ENCODE peak calls at places on chromosomes 12 and 14, in ten cellular contexts. S is heart left ventricle, K is endothelial cell, C is fibroblast of the aortic adventitia, A is GM12865, B is cardiac fibroblast, X is AG09319, L is progenitor cell of endocrine pancreas, M is dorsolateral prefrontal cortex, J is A549. R is an unnamed sample.

GRCh38 chr14:98510392-98510791 is 761.6 kb downstream of the BCL11B start:
- DNase-seq in S (no peak), K (no peak), C (no peak), A (peak), B (no peak), X (no peak), L (no peak), M (no peak), J (no peak), R (no peak)

GRCh38 chr12:104420868-104421267 is 35.9 kb upstream of the CHST11 start:
- DNase-seq in S (no peak), K (no peak), C (no peak), A (peak), B (no peak), X (no peak), L (no peak), M (no peak), J (no peak), R (no peak)

GRCh38 chr12:109736552-109737108 is 23.0 kb downstream of the FAM222A start:
- DNase-seq in S (peak), K (peak), C (peak), A (no peak), B (peak), X (no peak), L (peak), M (no peak), J (no peak), R (no peak)

GRCh38 chr12:67774983-67775587 is 126.5 kb downstream of the DYRK2 start:
- DNase-seq in S (no peak), K (no peak), C (no peak), A (no peak), B (no peak), X (no peak), L (no peak), M (no peak), J (no peak), R (no peak)

GRCh38 chr12:49260165-49260564 is 4.7 kb upstream of the TUBA1C start:
- DNase-seq in S (no peak), K (no peak), C (peak), A (no peak), B (peak), X (peak), L (no peak), M (no peak), J (no peak), R (no peak)

GRCh38 chr12:132275110-132275531 is 54.3 kb downstream of the GALNT9 start:
- DNase-seq in S (no peak), K (peak), C (peak), A (no peak), B (peak), X (no peak), L (no peak), M (peak), J (peak), R (no peak)

GRCh38 chr14:101500061-101500460 is 61.2 kb upstream of the DIO3 start:
- DNase-seq in S (no peak), K (no peak), C (no peak), A (no peak), B (no peak), X (no peak), L (no peak), M (no peak), J (no peak), R (no peak)

GRCh38 chr12:122097641-122098364 is 19.2 kb downstream of the MLXIP start:
- DNase-seq in S (peak), K (peak), C (peak), A (no peak), B (peak), X (no peak), L (peak), M (no peak), J (peak), R (no peak)

GRCh38 chr12:123242083-123242904 is 9.1 kb downstream of the MTRFR start:
- DNase-seq in S (no peak), K (no peak), C (peak), A (no peak), B (no peak), X (no peak), L (no peak), M (no peak), J (no peak), R (no peak)

GRCh38 chr12:12803186-12803585 is 10.0 kb upstream of the DDX47 start:
- DNase-seq in S (peak), K (no peak), C (peak), A (peak), B (peak), X (peak), L (no peak), M (no peak), J (peak), R (no peak)

DNA sequence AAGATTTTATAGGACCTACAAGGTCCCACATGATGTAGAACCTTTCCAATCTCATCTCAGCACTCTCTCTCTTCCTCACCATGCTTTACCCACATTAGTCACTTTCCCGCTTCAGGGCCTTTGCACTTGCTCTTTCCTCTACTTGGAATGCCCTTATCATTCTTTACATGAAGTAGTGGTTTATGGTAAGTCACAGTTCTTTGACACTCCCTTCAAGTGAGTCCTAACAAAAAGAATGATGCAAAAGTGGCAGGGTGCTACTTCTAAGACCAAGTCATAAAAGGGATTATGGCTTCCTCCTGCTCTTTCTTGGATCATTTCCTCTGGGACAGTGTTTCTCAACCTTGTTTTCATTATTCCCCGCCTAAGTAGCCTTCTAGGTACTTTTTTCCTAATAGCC is 13.1 kb downstream of the TMBIM4 start:
- DNase-seq in S (no peak), K (no peak), C (peak), A (no peak), B (peak), X (no peak), L (no peak), M (no peak), J (no peak), R (no peak)
- TF ChIP-seq CTCF in S (no peak), K (no peak), C (no peak), A (no peak), B (no peak), X (no peak), L (no peak), M (no peak), J (no peak), R (no peak)

GRCh38 chr14:74568380-74568649 is 43.7 kb downstream of the LTBP2 start:
- DNase-seq in S (no peak), K (no peak), C (no peak), A (no peak), B (no peak), X (no peak), L (no peak), M (no peak), J (no peak), R (no peak)

GRCh38 chr14:74567646-74568379 is 44.2 kb downstream of the LTBP2 start:
- DNase-seq in S (no peak), K (no peak), C (no peak), A (no peak), B (no peak), X (no peak), L (no peak), M (no peak), J (no peak), R (no peak)

GRCh38 chr14:74568896-74569295 is 43.1 kb downstream of the LTBP2 start:
- DNase-seq in S (no peak), K (no peak), C (peak), A (no peak), B (peak), X (no peak), L (no peak), M (no peak), J (no peak), R (no peak)

GRCh38 chr14:74567219-74567618 is 44.8 kb downstream of the LTBP2 start:
- DNase-seq in S (no peak), K (no peak), C (no peak), A (no peak), B (no peak), X (no peak), L (no peak), M (no peak), J (no peak), R (no peak)

DNA sequence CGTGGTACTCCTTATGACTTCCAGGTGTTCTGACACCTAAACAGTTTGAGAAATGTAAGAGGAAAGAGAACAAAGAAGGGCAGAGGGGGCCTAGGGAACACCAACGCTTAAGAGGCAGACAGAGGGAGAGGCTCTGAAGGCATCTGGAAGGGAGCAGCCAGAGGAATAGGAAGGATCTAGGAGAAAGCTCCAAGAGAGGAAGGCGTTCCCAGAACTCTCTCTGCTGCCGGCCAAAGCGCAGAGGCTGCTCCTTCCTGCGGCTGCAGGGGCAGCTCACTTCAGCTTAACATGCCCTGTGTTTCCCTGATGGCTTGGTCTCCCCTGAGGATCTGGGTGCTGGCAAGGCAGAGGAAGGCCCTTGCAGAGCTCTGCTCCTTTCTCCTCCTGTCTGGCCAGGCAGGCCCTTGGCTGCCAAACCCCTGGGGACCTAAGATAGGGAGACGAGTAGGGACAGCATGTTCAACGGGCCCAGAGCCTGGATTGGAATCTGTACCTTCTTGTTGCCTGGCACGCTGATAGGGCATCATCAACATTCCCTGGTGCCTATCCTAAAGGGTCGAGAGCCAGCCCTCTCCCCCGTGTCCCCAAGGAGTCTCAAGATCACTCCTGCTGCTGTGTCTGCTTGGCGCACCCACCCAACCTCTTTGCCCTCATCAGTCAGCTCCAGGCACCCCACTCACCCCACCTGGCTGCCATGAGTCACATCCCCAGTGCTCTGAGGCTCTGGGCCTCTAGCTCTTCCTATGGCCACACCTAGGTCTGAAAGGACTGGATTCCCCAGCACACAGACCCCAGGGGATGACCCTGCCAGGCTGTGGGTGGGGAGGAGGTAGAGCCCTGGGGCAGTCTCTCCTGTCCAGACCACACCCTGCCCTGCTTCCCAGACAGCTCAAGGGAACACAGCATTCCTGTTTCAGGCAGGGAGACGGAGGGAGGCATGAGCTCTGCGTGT is 45.6 kb downstream of the LTBP2 start:
- DNase-seq in S (no peak), K (no peak), C (peak), A (no peak), B (peak), X (no peak), L (no peak), M (no peak), J (peak), R (no peak)
- TF ChIP-seq CTCF in S (no peak), K (no peak), C (no peak), A (no peak), B (no peak), X (no peak), L (no peak), M (no peak), J (no peak), R (no peak)

GRCh38 chr14:22221508-22221907 is 367.5 kb downstream of the DAD1 start:
- DNase-seq in S (no peak), K (no peak), C (peak), A (peak), B (peak), X (no peak), L (no peak), M (no peak), J (peak), R (peak)

GRCh38 chr14:22225526-22226133 is 363.4 kb downstream of the DAD1 start:
- DNase-seq in S (no peak), K (no peak), C (peak), A (no peak), B (peak), X (no peak), L (no peak), M (no peak), J (no peak), R (no peak)

GRCh38 chr14:22218729-22219128 is 370.3 kb downstream of the DAD1 start:
- DNase-seq in S (no peak), K (no peak), C (no peak), A (peak), B (no peak), X (no peak), L (no peak), M (no peak), J (no peak), R (peak)

GRCh38 chr14:22226381-22226780 is 362.6 kb downstream of the DAD1 start:
- DNase-seq in S (no peak), K (no peak), C (no peak), A (peak), B (peak), X (no peak), L (no peak), M (no peak), J (no peak), R (peak)

DNA sequence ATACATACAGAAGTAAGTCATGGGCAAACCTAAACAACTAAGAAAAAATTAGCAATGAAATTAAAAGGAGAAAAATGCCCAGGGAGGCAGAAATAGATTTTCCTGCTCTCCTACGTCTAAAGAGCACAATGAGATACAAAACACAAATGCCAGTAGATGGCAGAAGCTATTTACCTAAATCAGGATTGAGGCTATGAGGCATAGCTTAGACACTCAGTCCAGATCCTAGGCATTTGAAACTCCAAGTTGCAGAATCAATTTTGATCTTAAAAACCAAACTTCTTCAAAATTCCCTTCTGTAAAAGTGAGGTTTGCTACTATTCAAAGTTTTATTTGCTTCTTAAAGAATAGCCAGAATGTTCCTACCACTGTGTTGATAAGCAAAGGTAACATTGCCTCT is 368.6 kb downstream of the DAD1 start:
- DNase-seq in S (no peak), K (no peak), C (peak), A (no peak), B (peak), X (no peak), L (no peak), M (no peak), J (no peak), R (no peak)
- TF ChIP-seq CTCF in S (no peak), K (no peak), C (no peak), A (no peak), B (no peak), X (no peak), L (no peak), M (no peak), J (no peak), R (no peak)

DNA sequence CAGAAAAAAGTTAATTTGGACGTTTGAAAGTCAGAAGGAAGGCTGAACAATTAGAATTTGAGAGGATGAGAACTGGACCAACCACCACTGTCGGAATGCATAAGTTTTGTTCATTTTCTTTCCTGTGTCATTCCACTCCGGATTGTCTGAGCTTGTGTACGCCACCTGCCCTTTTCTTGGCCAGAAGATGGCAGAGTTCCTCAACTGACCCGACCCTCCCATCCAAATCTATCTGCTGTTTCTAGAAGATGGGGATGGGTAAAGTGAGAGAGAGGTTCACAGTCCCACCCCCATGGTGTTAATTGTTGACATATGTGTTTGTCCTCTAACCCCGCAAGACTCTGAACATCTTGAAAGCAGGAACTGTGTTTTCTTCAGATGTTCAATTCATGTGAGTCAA is 388.0 kb downstream of the VRK1 start:
- DNase-seq in S (no peak), K (peak), C (no peak), A (peak), B (no peak), X (no peak), L (no peak), M (no peak), J (no peak), R (no peak)
- TF ChIP-seq CTCF in S (no peak), K (peak), C (no peak), A (peak), B (no peak), X (peak), L (peak), M (peak), J (peak), R (peak)

R was measured in GM12864.